ENCODE peak calls at places on chromosomes 2 and 18, in ten cellular contexts. One of them, this sample, is unnamed.

GRCh38 chr18:74476154-74476553 is 19.0 kb upstream of the DIPK1C start:
- DNase-seq in heart left ventricle: peak
- DNase-seq in uterus: peak
- DNase-seq in GM10248: no peak
- DNase-seq in Right ventricle myocardium superior: no peak
- DNase-seq in left colon: no peak
- DNase-seq in stimulated activated naive B cell treated with anti-CD40 and anti-IgM and Interleukin-4, amounts not matched to agents 10 μg/mL and 1 μg/mL and 100 μg/mL, for 72 hours: no peak
- DNase-seq in activated naive CD8-positive, alpha-beta T cell treated with anti-CD3 and anti-CD28 coated beads, Interleukin-2, amount 50 U/mL, for 24 hours: peak
- DNase-seq in hypothalamus: no peak
- DNase-seq in cardiac fibroblast: peak
- DNase-seq in this sample: no peak

GRCh38 chr18:67854340-67854739 is 337.8 kb upstream of the DSEL start:
- DNase-seq in heart left ventricle: no peak
- DNase-seq in uterus: no peak
- DNase-seq in GM10248: no peak
- DNase-seq in Right ventricle myocardium superior: no peak
- DNase-seq in left colon: no peak
- DNase-seq in stimulated activated naive B cell treated with anti-CD40 and anti-IgM and Interleukin-4, amounts not matched to agents 10 μg/mL and 1 μg/mL and 100 μg/mL, for 72 hours: no peak
- DNase-seq in activated naive CD8-positive, alpha-beta T cell treated with anti-CD3 and anti-CD28 coated beads, Interleukin-2, amount 50 U/mL, for 24 hours: no peak
- DNase-seq in hypothalamus: no peak
- DNase-seq in cardiac fibroblast: peak
- DNase-seq in this sample: no peak

GRCh38 chr2:25558262-25558661 is 115.1 kb downstream of the DTNB start:
- DNase-seq in heart left ventricle: no peak
- DNase-seq in uterus: no peak
- DNase-seq in GM10248: peak
- DNase-seq in Right ventricle myocardium superior: no peak
- DNase-seq in left colon: no peak
- DNase-seq in stimulated activated naive B cell treated with anti-CD40 and anti-IgM and Interleukin-4, amounts not matched to agents 10 μg/mL and 1 μg/mL and 100 μg/mL, for 72 hours: peak
- DNase-seq in activated naive CD8-positive, alpha-beta T cell treated with anti-CD3 and anti-CD28 coated beads, Interleukin-2, amount 50 U/mL, for 24 hours: no peak
- DNase-seq in hypothalamus: no peak
- DNase-seq in cardiac fibroblast: peak
- DNase-seq in this sample: peak

GRCh38 chr2:40639294-40639693 is 187.4 kb upstream of the SLC8A1 start:
- DNase-seq in heart left ventricle: no peak
- DNase-seq in uterus: peak
- DNase-seq in GM10248: no peak
- DNase-seq in Right ventricle myocardium superior: no peak
- DNase-seq in left colon: no peak
- DNase-seq in stimulated activated naive B cell treated with anti-CD40 and anti-IgM and Interleukin-4, amounts not matched to agents 10 μg/mL and 1 μg/mL and 100 μg/mL, for 72 hours: no peak
- DNase-seq in activated naive CD8-positive, alpha-beta T cell treated with anti-CD3 and anti-CD28 coated beads, Interleukin-2, amount 50 U/mL, for 24 hours: no peak
- DNase-seq in hypothalamus: no peak
- DNase-seq in cardiac fibroblast: peak
- DNase-seq in this sample: no peak

GRCh38 chr2:197573608-197574007 is 57.7 kb downstream of the MOB4 start:
- DNase-seq in heart left ventricle: no peak
- DNase-seq in uterus: no peak
- DNase-seq in GM10248: no peak
- DNase-seq in Right ventricle myocardium superior: no peak
- DNase-seq in left colon: no peak
- DNase-seq in stimulated activated naive B cell treated with anti-CD40 and anti-IgM and Interleukin-4, amounts not matched to agents 10 μg/mL and 1 μg/mL and 100 μg/mL, for 72 hours: no peak
- DNase-seq in activated naive CD8-positive, alpha-beta T cell treated with anti-CD3 and anti-CD28 coated beads, Interleukin-2, amount 50 U/mL, for 24 hours: no peak
- DNase-seq in hypothalamus: no peak
- DNase-seq in cardiac fibroblast: no peak
- DNase-seq in this sample: no peak

GRCh38 chr2:105789745-105790466 is 45.2 kb downstream of the NCK2 start:
- DNase-seq in heart left ventricle: peak
- DNase-seq in uterus: peak
- DNase-seq in GM10248: peak
- DNase-seq in Right ventricle myocardium superior: no peak
- DNase-seq in left colon: peak
- DNase-seq in stimulated activated naive B cell treated with anti-CD40 and anti-IgM and Interleukin-4, amounts not matched to agents 10 μg/mL and 1 μg/mL and 100 μg/mL, for 72 hours: peak
- DNase-seq in activated naive CD8-positive, alpha-beta T cell treated with anti-CD3 and anti-CD28 coated beads, Interleukin-2, amount 50 U/mL, for 24 hours: peak
- DNase-seq in hypothalamus: no peak
- DNase-seq in cardiac fibroblast: peak
- DNase-seq in this sample: peak

GRCh38 chr18:10953672-10954071 is 195.7 kb downstream of the PIEZO2 start:
- DNase-seq in heart left ventricle: no peak
- DNase-seq in uterus: no peak
- DNase-seq in GM10248: no peak
- DNase-seq in Right ventricle myocardium superior: no peak
- DNase-seq in left colon: no peak
- DNase-seq in stimulated activated naive B cell treated with anti-CD40 and anti-IgM and Interleukin-4, amounts not matched to agents 10 μg/mL and 1 μg/mL and 100 μg/mL, for 72 hours: no peak
- DNase-seq in activated naive CD8-positive, alpha-beta T cell treated with anti-CD3 and anti-CD28 coated beads, Interleukin-2, amount 50 U/mL, for 24 hours: no peak
- DNase-seq in hypothalamus: no peak
- DNase-seq in cardiac fibroblast: no peak
- DNase-seq in this sample: no peak

GRCh38 chr2:27502149-27502548 is 5.5 kb downstream of the GCKR start:
- DNase-seq in heart left ventricle: no peak
- DNase-seq in uterus: no peak
- DNase-seq in GM10248: no peak
- DNase-seq in Right ventricle myocardium superior: no peak
- DNase-seq in left colon: no peak
- DNase-seq in stimulated activated naive B cell treated with anti-CD40 and anti-IgM and Interleukin-4, amounts not matched to agents 10 μg/mL and 1 μg/mL and 100 μg/mL, for 72 hours: no peak
- DNase-seq in activated naive CD8-positive, alpha-beta T cell treated with anti-CD3 and anti-CD28 coated beads, Interleukin-2, amount 50 U/mL, for 24 hours: no peak
- DNase-seq in hypothalamus: no peak
- DNase-seq in cardiac fibroblast: peak
- DNase-seq in this sample: no peak

GRCh38 chr18:67636597-67637385 is 120.3 kb upstream of the DSEL start:
- DNase-seq in heart left ventricle: no peak
- DNase-seq in uterus: no peak
- DNase-seq in GM10248: no peak
- DNase-seq in Right ventricle myocardium superior: no peak
- DNase-seq in left colon: no peak
- DNase-seq in stimulated activated naive B cell treated with anti-CD40 and anti-IgM and Interleukin-4, amounts not matched to agents 10 μg/mL and 1 μg/mL and 100 μg/mL, for 72 hours: no peak
- DNase-seq in activated naive CD8-positive, alpha-beta T cell treated with anti-CD3 and anti-CD28 coated beads, Interleukin-2, amount 50 U/mL, for 24 hours: no peak
- DNase-seq in hypothalamus: no peak
- DNase-seq in cardiac fibroblast: no peak
- DNase-seq in this sample: no peak

GRCh38 chr2:197889041-197889440 is 84.6 kb downstream of the PLCL1 start:
- DNase-seq in heart left ventricle: no peak
- DNase-seq in uterus: no peak
- DNase-seq in GM10248: peak
- DNase-seq in Right ventricle myocardium superior: no peak
- DNase-seq in left colon: no peak
- DNase-seq in stimulated activated naive B cell treated with anti-CD40 and anti-IgM and Interleukin-4, amounts not matched to agents 10 μg/mL and 1 μg/mL and 100 μg/mL, for 72 hours: peak
- DNase-seq in activated naive CD8-positive, alpha-beta T cell treated with anti-CD3 and anti-CD28 coated beads, Interleukin-2, amount 50 U/mL, for 24 hours: no peak
- DNase-seq in hypothalamus: no peak
- DNase-seq in cardiac fibroblast: peak
- DNase-seq in this sample: no peak

GRCh38 chr2:188485496-188485895 is 193.8 kb downstream of the GULP1 start:
- DNase-seq in heart left ventricle: no peak
- DNase-seq in uterus: no peak
- DNase-seq in GM10248: no peak
- DNase-seq in Right ventricle myocardium superior: no peak
- DNase-seq in left colon: no peak
- DNase-seq in stimulated activated naive B cell treated with anti-CD40 and anti-IgM and Interleukin-4, amounts not matched to agents 10 μg/mL and 1 μg/mL and 100 μg/mL, for 72 hours: no peak
- DNase-seq in activated naive CD8-positive, alpha-beta T cell treated with anti-CD3 and anti-CD28 coated beads, Interleukin-2, amount 50 U/mL, for 24 hours: no peak
- DNase-seq in hypothalamus: no peak
- DNase-seq in cardiac fibroblast: no peak
- DNase-seq in this sample: peak

GRCh38 chr18:50080932-50081560 is 113.9 kb downstream of the MYO5B start:
- DNase-seq in heart left ventricle: no peak
- DNase-seq in uterus: no peak
- DNase-seq in GM10248: no peak
- DNase-seq in Right ventricle myocardium superior: no peak
- DNase-seq in left colon: no peak
- DNase-seq in stimulated activated naive B cell treated with anti-CD40 and anti-IgM and Interleukin-4, amounts not matched to agents 10 μg/mL and 1 μg/mL and 100 μg/mL, for 72 hours: no peak
- DNase-seq in activated naive CD8-positive, alpha-beta T cell treated with anti-CD3 and anti-CD28 coated beads, Interleukin-2, amount 50 U/mL, for 24 hours: no peak
- DNase-seq in hypothalamus: no peak
- DNase-seq in cardiac fibroblast: no peak
- DNase-seq in this sample: no peak

GRCh38 chr2:122748552-122749011 is 993.1 kb downstream of the TSN start:
- DNase-seq in heart left ventricle: peak
- DNase-seq in uterus: no peak
- DNase-seq in GM10248: no peak
- DNase-seq in Right ventricle myocardium superior: no peak
- DNase-seq in left colon: no peak
- DNase-seq in stimulated activated naive B cell treated with anti-CD40 and anti-IgM and Interleukin-4, amounts not matched to agents 10 μg/mL and 1 μg/mL and 100 μg/mL, for 72 hours: no peak
- DNase-seq in activated naive CD8-positive, alpha-beta T cell treated with anti-CD3 and anti-CD28 coated beads, Interleukin-2, amount 50 U/mL, for 24 hours: no peak
- DNase-seq in hypothalamus: no peak
- DNase-seq in cardiac fibroblast: peak
- DNase-seq in this sample: peak

GRCh38 chr2:206942799-206943478 is 3.6 kb downstream of the CPO start:
- DNase-seq in heart left ventricle: no peak
- DNase-seq in uterus: no peak
- DNase-seq in GM10248: no peak
- DNase-seq in Right ventricle myocardium superior: no peak
- DNase-seq in left colon: no peak
- DNase-seq in stimulated activated naive B cell treated with anti-CD40 and anti-IgM and Interleukin-4, amounts not matched to agents 10 μg/mL and 1 μg/mL and 100 μg/mL, for 72 hours: no peak
- DNase-seq in activated naive CD8-positive, alpha-beta T cell treated with anti-CD3 and anti-CD28 coated beads, Interleukin-2, amount 50 U/mL, for 24 hours: no peak
- DNase-seq in hypothalamus: no peak
- DNase-seq in cardiac fibroblast: no peak
- DNase-seq in this sample: no peak

GRCh38 chr2:96065381-96065930 is 30.7 kb upstream of the GPAT2 start:
- DNase-seq in heart left ventricle: no peak
- DNase-seq in uterus: no peak
- DNase-seq in GM10248: no peak
- DNase-seq in Right ventricle myocardium superior: no peak
- DNase-seq in left colon: no peak
- DNase-seq in stimulated activated naive B cell treated with anti-CD40 and anti-IgM and Interleukin-4, amounts not matched to agents 10 μg/mL and 1 μg/mL and 100 μg/mL, for 72 hours: no peak
- DNase-seq in activated naive CD8-positive, alpha-beta T cell treated with anti-CD3 and anti-CD28 coated beads, Interleukin-2, amount 50 U/mL, for 24 hours: no peak
- DNase-seq in hypothalamus: no peak
- DNase-seq in cardiac fibroblast: no peak
- DNase-seq in this sample: no peak

GRCh38 chr2:206573793-206574192 is 68.5 kb upstream of the FAM237A start:
- DNase-seq in heart left ventricle: no peak
- DNase-seq in uterus: no peak
- DNase-seq in GM10248: no peak
- DNase-seq in Right ventricle myocardium superior: no peak
- DNase-seq in left colon: no peak
- DNase-seq in stimulated activated naive B cell treated with anti-CD40 and anti-IgM and Interleukin-4, amounts not matched to agents 10 μg/mL and 1 μg/mL and 100 μg/mL, for 72 hours: no peak
- DNase-seq in activated naive CD8-positive, alpha-beta T cell treated with anti-CD3 and anti-CD28 coated beads, Interleukin-2, amount 50 U/mL, for 24 hours: no peak
- DNase-seq in hypothalamus: no peak
- DNase-seq in cardiac fibroblast: no peak
- DNase-seq in this sample: no peak

GRCh38 chr2:219836647-219837177 is 209.3 kb downstream of the SLC4A3 start:
- DNase-seq in heart left ventricle: no peak
- DNase-seq in uterus: no peak
- DNase-seq in GM10248: no peak
- DNase-seq in Right ventricle myocardium superior: no peak
- DNase-seq in left colon: no peak
- DNase-seq in stimulated activated naive B cell treated with anti-CD40 and anti-IgM and Interleukin-4, amounts not matched to agents 10 μg/mL and 1 μg/mL and 100 μg/mL, for 72 hours: no peak
- DNase-seq in activated naive CD8-positive, alpha-beta T cell treated with anti-CD3 and anti-CD28 coated beads, Interleukin-2, amount 50 U/mL, for 24 hours: no peak
- DNase-seq in hypothalamus: no peak
- DNase-seq in cardiac fibroblast: peak
- DNase-seq in this sample: peak

GRCh38 chr2:7736646-7737305 is 819.6 kb downstream of the RNF144A start:
- DNase-seq in heart left ventricle: no peak
- DNase-seq in uterus: no peak
- DNase-seq in GM10248: no peak
- DNase-seq in Right ventricle myocardium superior: no peak
- DNase-seq in left colon: no peak
- DNase-seq in stimulated activated naive B cell treated with anti-CD40 and anti-IgM and Interleukin-4, amounts not matched to agents 10 μg/mL and 1 μg/mL and 100 μg/mL, for 72 hours: no peak
- DNase-seq in activated naive CD8-positive, alpha-beta T cell treated with anti-CD3 and anti-CD28 coated beads, Interleukin-2, amount 50 U/mL, for 24 hours: no peak
- DNase-seq in hypothalamus: no peak
- DNase-seq in cardiac fibroblast: no peak
- DNase-seq in this sample: no peak

GRCh38 chr2:238488347-238488826 is 61.7 kb downstream of the ASB1 start:
- DNase-seq in heart left ventricle: no peak
- DNase-seq in uterus: no peak
- DNase-seq in GM10248: no peak
- DNase-seq in Right ventricle myocardium superior: no peak
- DNase-seq in left colon: no peak
- DNase-seq in stimulated activated naive B cell treated with anti-CD40 and anti-IgM and Interleukin-4, amounts not matched to agents 10 μg/mL and 1 μg/mL and 100 μg/mL, for 72 hours: no peak
- DNase-seq in activated naive CD8-positive, alpha-beta T cell treated with anti-CD3 and anti-CD28 coated beads, Interleukin-2, amount 50 U/mL, for 24 hours: no peak
- DNase-seq in hypothalamus: no peak
- DNase-seq in cardiac fibroblast: peak
- DNase-seq in this sample: no peak

GRCh38 chr2:9377461-9378097 is 45.7 kb downstream of the ITGB1BP1 start:
- DNase-seq in heart left ventricle: no peak
- DNase-seq in uterus: no peak
- DNase-seq in GM10248: no peak
- DNase-seq in Right ventricle myocardium superior: no peak
- DNase-seq in left colon: no peak
- DNase-seq in stimulated activated naive B cell treated with anti-CD40 and anti-IgM and Interleukin-4, amounts not matched to agents 10 μg/mL and 1 μg/mL and 100 μg/mL, for 72 hours: no peak
- DNase-seq in activated naive CD8-positive, alpha-beta T cell treated with anti-CD3 and anti-CD28 coated beads, Interleukin-2, amount 50 U/mL, for 24 hours: no peak
- DNase-seq in hypothalamus: no peak
- DNase-seq in cardiac fibroblast: no peak
- DNase-seq in this sample: no peak

GRCh38 chr2:204776781-204777559 is 231.7 kb downstream of the PARD3B start:
- DNase-seq in heart left ventricle: no peak
- DNase-seq in uterus: no peak
- DNase-seq in GM10248: no peak
- DNase-seq in Right ventricle myocardium superior: no peak
- DNase-seq in left colon: no peak
- DNase-seq in stimulated activated naive B cell treated with anti-CD40 and anti-IgM and Interleukin-4, amounts not matched to agents 10 μg/mL and 1 μg/mL and 100 μg/mL, for 72 hours: no peak
- DNase-seq in activated naive CD8-positive, alpha-beta T cell treated with anti-CD3 and anti-CD28 coated beads, Interleukin-2, amount 50 U/mL, for 24 hours: no peak
- DNase-seq in hypothalamus: no peak
- DNase-seq in cardiac fibroblast: peak
- DNase-seq in this sample: peak

GRCh38 chr18:46338761-46339160 is 234.6 kb downstream of the HAUS1 start:
- DNase-seq in heart left ventricle: no peak
- DNase-seq in uterus: no peak
- DNase-seq in GM10248: no peak
- DNase-seq in Right ventricle myocardium superior: no peak
- DNase-seq in left colon: no peak
- DNase-seq in stimulated activated naive B cell treated with anti-CD40 and anti-IgM and Interleukin-4, amounts not matched to agents 10 μg/mL and 1 μg/mL and 100 μg/mL, for 72 hours: no peak
- DNase-seq in activated naive CD8-positive, alpha-beta T cell treated with anti-CD3 and anti-CD28 coated beads, Interleukin-2, amount 50 U/mL, for 24 hours: no peak
- DNase-seq in hypothalamus: no peak
- DNase-seq in cardiac fibroblast: no peak
- DNase-seq in this sample: no peak

GRCh38 chr2:425947-426346 is 138.1 kb upstream of the ALKAL2 start:
- DNase-seq in heart left ventricle: no peak
- DNase-seq in uterus: no peak
- DNase-seq in GM10248: no peak
- DNase-seq in Right ventricle myocardium superior: no peak
- DNase-seq in left colon: no peak
- DNase-seq in stimulated activated naive B cell treated with anti-CD40 and anti-IgM and Interleukin-4, amounts not matched to agents 10 μg/mL and 1 μg/mL and 100 μg/mL, for 72 hours: no peak
- DNase-seq in activated naive CD8-positive, alpha-beta T cell treated with anti-CD3 and anti-CD28 coated beads, Interleukin-2, amount 50 U/mL, for 24 hours: no peak
- DNase-seq in hypothalamus: no peak
- DNase-seq in cardiac fibroblast: no peak
- DNase-seq in this sample: no peak

GRCh38 chr2:53422979-53423378 is 344.6 kb upstream of the CHAC2 start:
- DNase-seq in heart left ventricle: no peak
- DNase-seq in uterus: no peak
- DNase-seq in GM10248: peak
- DNase-seq in Right ventricle myocardium superior: no peak
- DNase-seq in left colon: peak
- DNase-seq in stimulated activated naive B cell treated with anti-CD40 and anti-IgM and Interleukin-4, amounts not matched to agents 10 μg/mL and 1 μg/mL and 100 μg/mL, for 72 hours: no peak
- DNase-seq in activated naive CD8-positive, alpha-beta T cell treated with anti-CD3 and anti-CD28 coated beads, Interleukin-2, amount 50 U/mL, for 24 hours: peak
- DNase-seq in hypothalamus: no peak
- DNase-seq in cardiac fibroblast: peak
- DNase-seq in this sample: peak

GRCh38 chr2:65027611-65028244 is 28.5 kb upstream of the CEP68 start:
- DNase-seq in heart left ventricle: no peak
- DNase-seq in uterus: no peak
- DNase-seq in GM10248: no peak
- DNase-seq in Right ventricle myocardium superior: peak
- DNase-seq in left colon: no peak
- DNase-seq in stimulated activated naive B cell treated with anti-CD40 and anti-IgM and Interleukin-4, amounts not matched to agents 10 μg/mL and 1 μg/mL and 100 μg/mL, for 72 hours: no peak
- DNase-seq in activated naive CD8-positive, alpha-beta T cell treated with anti-CD3 and anti-CD28 coated beads, Interleukin-2, amount 50 U/mL, for 24 hours: no peak
- DNase-seq in hypothalamus: no peak
- DNase-seq in cardiac fibroblast: no peak
- DNase-seq in this sample: no peak